ENCODE peak calls at places on chromosomes 3 and 15, in seven cellular contexts. One of them, this sample, is unnamed.

GRCh38 chr15:93829115-93829849 is 402.1 kb upstream of the MCTP2 start:
- DNase-seq in EL: no peak
- DNase-seq in NCI-H1436: no peak
- DNase-seq in GDM1: no peak
- DNase-seq in 8988T: no peak
- DNase-seq in Calu3: no peak
- DNase-seq in HEK293T: peak; percentile 25
- DNase-seq in this sample: peak; percentile 18

GRCh38 chr3:146640361-146640760 is 35.2 kb upstream of the PLSCR5 start:
- DNase-seq in HEK293T: no peak
- DNase-seq in Calu3: no peak
- DNase-seq in 8988T: no peak
- DNase-seq in NCI-H1436: no peak
- DNase-seq in EL: no peak
- DNase-seq in GDM1: no peak
- DNase-seq in this sample: no peak

GRCh38 chr15:62125763-62126162 is 39.3 kb downstream of the C2CD4B start:
- DNase-seq in Calu3: peak; percentile 66
- DNase-seq in GDM1: no peak
- DNase-seq in NCI-H1436: no peak
- DNase-seq in HEK293T: peak; percentile 25
- DNase-seq in EL: peak; percentile 53
- DNase-seq in 8988T: no peak
- DNase-seq in this sample: peak; percentile 47

GRCh38 chr3:79162653-79163052 is 605.1 kb downstream of the ROBO1 start:
- DNase-seq in GDM1: no peak
- DNase-seq in HEK293T: no peak
- DNase-seq in NCI-H1436: no peak
- DNase-seq in 8988T: no peak
- DNase-seq in EL: no peak
- DNase-seq in Calu3: no peak
- DNase-seq in this sample: no peak

GRCh38 chr15:59553879-59554735 is 57.5 kb upstream of the GCNT3 start:
- DNase-seq in EL: peak; percentile 36
- DNase-seq in 8988T: no peak
- DNase-seq in GDM1: no peak
- DNase-seq in HEK293T: no peak
- DNase-seq in NCI-H1436: no peak
- DNase-seq in Calu3: peak; percentile 66
- DNase-seq in this sample: peak; percentile 85

GRCh38 chr3:152909180-152909883 is 74.4 kb downstream of the P2RY1 start:
- DNase-seq in NCI-H1436: no peak
- DNase-seq in HEK293T: no peak
- DNase-seq in GDM1: peak; percentile 22
- DNase-seq in Calu3: no peak
- DNase-seq in 8988T: no peak
- DNase-seq in EL: no peak
- DNase-seq in this sample: peak; percentile 17

GRCh38 chr15:27479232-27480140 is 508.5 kb downstream of the GABRG3 start:
- DNase-seq in GDM1: no peak
- DNase-seq in HEK293T: no peak
- DNase-seq in Calu3: no peak
- DNase-seq in EL: no peak
- DNase-seq in NCI-H1436: no peak
- DNase-seq in 8988T: no peak
- DNase-seq in this sample: no peak

GRCh38 chr3:106457278-106458210 is 588.7 kb upstream of the CBLB start:
- DNase-seq in GDM1: peak; percentile 46
- DNase-seq in Calu3: no peak
- DNase-seq in NCI-H1436: peak; percentile 23
- DNase-seq in EL: peak; percentile 83
- DNase-seq in HEK293T: no peak
- DNase-seq in 8988T: no peak
- DNase-seq in this sample: peak; percentile 99

GRCh38 chr3:133488785-133489367 is 84.6 kb upstream of the CDV3 start:
- DNase-seq in EL: peak; percentile 60
- DNase-seq in GDM1: peak; percentile 20
- DNase-seq in 8988T: no peak
- DNase-seq in HEK293T: no peak
- DNase-seq in NCI-H1436: no peak
- DNase-seq in Calu3: peak; percentile 33
- DNase-seq in this sample: peak; percentile 76

This sample was measured in M059J.